ENCODE peak calls at places on chromosomes 2 and 18, in four cellular contexts. C is right cardiac atrium, X is left lung, Z is heart right ventricle. F is an unnamed sample.

GRCh38 chr18:22066083-22066485 is 103.3 kb upstream of the GATA6 start:
- DNase-seq in C (no peak), X (no peak), Z (no peak), F (no peak)

GRCh38 chr2:55401124-55401523 is 18.5 kb downstream of the CCDC88A start:
- DNase-seq in C (no peak), X (no peak), Z (no peak), F (no peak)

GRCh38 chr2:233387667-233388528 is 33.6 kb downstream of the DGKD start:
- DNase-seq in C (peak; percentile 95), X (peak; percentile 85), Z (peak; percentile 95), F (no peak)

GRCh38 chr2:99735753-99736152 is 245.9 kb upstream of the REV1 start:
- DNase-seq in C (no peak), X (no peak), Z (no peak), F (no peak)

GRCh38 chr2:225355788-225356187 is 43.7 kb upstream of the NYAP2 start:
- DNase-seq in C (no peak), X (no peak), Z (no peak), F (no peak)

GRCh38 chr2:181953773-181954537 is 31.7 kb upstream of the PPP1R1C start:
- DNase-seq in C (peak; percentile 50), X (peak; percentile 69), Z (peak; percentile 57), F (peak; percentile 83)

GRCh38 chr2:181682795-181683517 is 2.6 kb upstream of the NEUROD1 start:
- DNase-seq in C (no peak), X (no peak), Z (no peak), F (no peak)

GRCh38 chr2:224134003-224134734 is 95.1 kb upstream of the SERPINE2 start:
- DNase-seq in C (no peak), X (no peak), Z (no peak), F (no peak)

GRCh38 chr2:183037281-183037659 is 987 bp downstream of the NCKAP1 start:
- DNase-seq in C (no peak), X (no peak), Z (no peak), F (no peak)

GRCh38 chr2:174632847-174633620 is 35.4 kb upstream of the WIPF1 start:
- DNase-seq in C (no peak), X (no peak), Z (no peak), F (no peak)

GRCh38 chr2:72757177-72757775 is 68.6 kb downstream of the EXOC6B start:
- DNase-seq in C (no peak), X (no peak), Z (peak; percentile 55), F (peak; percentile 30)

GRCh38 chr2:128606837-128607236 is 288.2 kb upstream of the HS6ST1 start:
- DNase-seq in C (no peak), X (no peak), Z (no peak), F (no peak)

GRCh38 chr2:133241231-133241575 is 327.1 kb downstream of the NCKAP5 start:
- DNase-seq in C (no peak), X (no peak), Z (no peak), F (no peak)

GRCh38 chr2:101340141-101340541 is 31.6 kb upstream of the RNF149 start:
- DNase-seq in C (no peak), X (no peak), Z (no peak), F (no peak)

GRCh38 chr2:27262379-27263286 is at the start of gene SLC30A3:
- DNase-seq in C (peak; percentile 92), X (peak; percentile 89), Z (peak; percentile 68), F (peak; percentile 95)

GRCh38 chr2:240618776-240619175 is 6.5 kb upstream of the GPR35 start:
- DNase-seq in C (no peak), X (peak; percentile 20), Z (no peak), F (no peak)

GRCh38 chr18:46859855-46860254 is 57.5 kb downstream of the PIAS2 start:
- DNase-seq in C (no peak), X (no peak), Z (no peak), F (no peak)

GRCh38 chr2:231666171-231667095 is 41.9 kb upstream of the PTMA start:
- DNase-seq in C (peak; percentile 98), X (peak; percentile 97), Z (peak; percentile 96), F (peak; percentile 88)

GRCh38 chr2:20213651-20214565 is 11.0 kb downstream of the SDC1 start:
- DNase-seq in C (no peak), X (no peak), Z (no peak), F (no peak)

GRCh38 chr18:46174317-46175039 is 70.3 kb downstream of the HAUS1 start:
- DNase-seq in C (peak; percentile 63), X (peak; percentile 85), Z (no peak), F (peak; percentile 56)

GRCh38 chr2:149559341-149560068 is 28.1 kb downstream of the MMADHC start:
- DNase-seq in C (no peak), X (no peak), Z (no peak), F (peak; percentile 11)

GRCh38 chr2:127049927-127050802 is 56.8 kb downstream of the BIN1 start:
- DNase-seq in C (peak; percentile 86), X (peak; percentile 91), Z (no peak), F (peak; percentile 83)

GRCh38 chr18:23114171-23114881 is 21.0 kb upstream of the CABLES1 start:
- DNase-seq in C (no peak), X (no peak), Z (no peak), F (peak; percentile 77)

GRCh38 chr2:11534746-11535484 is 1.1 kb downstream of the GREB1 start:
- DNase-seq in C (no peak), X (no peak), Z (no peak), F (peak; percentile 16)

GRCh38 chr18:75213610-75214009 is 3.0 kb downstream of the TSHZ1 start:
- DNase-seq in C (no peak), X (no peak), Z (no peak), F (no peak)

GRCh38 chr2:200222837-200223236 is 83.7 kb upstream of the SPATS2L start:
- DNase-seq in C (no peak), X (no peak), Z (no peak), F (no peak)

GRCh38 chr18:26405190-26405781 is 143.1 kb downstream of the KCTD1 start:
- DNase-seq in C (peak; percentile 56), X (no peak), Z (peak; percentile 33), F (no peak)

GRCh38 chr18:24265502-24266064 is 126.7 kb downstream of the CABYR start:
- DNase-seq in C (no peak), X (no peak), Z (no peak), F (no peak)

GRCh38 chr2:218894168-218895157 is 13.8 kb downstream of the WNT10A start:
- DNase-seq in C (no peak), X (no peak), Z (no peak), F (no peak)

GRCh38 chr2:72973566-72974435 is 56.5 kb downstream of the EMX1 start:
- DNase-seq in C (no peak), X (peak; percentile 63), Z (peak; percentile 30), F (peak; percentile 46)

GRCh38 chr2:234577191-234577590 is 80.3 kb upstream of the ARL4C start:
- DNase-seq in C (no peak), X (no peak), Z (no peak), F (no peak)

GRCh38 chr2:29223257-29223656 is 108.0 kb downstream of the CLIP4 start:
- DNase-seq in C (no peak), X (no peak), Z (no peak), F (no peak)

GRCh38 chr2:29446852-29447251 is 331.6 kb downstream of the CLIP4 start:
- DNase-seq in C (no peak), X (no peak), Z (no peak), F (no peak)

GRCh38 chr18:32919799-32920198 is 147.0 kb upstream of the KLHL14 start:
- DNase-seq in C (no peak), X (no peak), Z (no peak), F (peak; percentile 65)

GRCh38 chr18:79259218-79259617 is 136.5 kb upstream of the NFATC1 start:
- DNase-seq in C (no peak), X (no peak), Z (no peak), F (no peak)

GRCh38 chr2:45072862-45073237 is 63.6 kb upstream of the SIX2 start:
- DNase-seq in C (no peak), X (no peak), Z (no peak), F (no peak)
- H3K27me3 ChIP-seq in C (no peaks in the 10 kb centered on the region), X (peaks cover 15% of the 10 kb centered on the region), Z (peaks cover 10% of the 10 kb centered on the region), F (peaks cover 9% of the 10 kb centered on the region)

GRCh38 chr2:170850251-170850650 is 33.6 kb downstream of the GAD1 start:
- DNase-seq in C (no peak), X (no peak), Z (no peak), F (no peak)
- H3K4me1 ChIP-seq in C (no peaks in the 10 kb centered on the region), X (no peaks in the 10 kb centered on the region), Z (no peaks in the 10 kb centered on the region), F (no peaks in the 10 kb centered on the region)

GRCh38 chr18:12256946-12257345 is 2.8 kb downstream of the CIDEA start:
- DNase-seq in C (no peak), X (no peak), Z (peak; percentile 50), F (no peak)
- H3K27me3 ChIP-seq in C (no peaks in the 10 kb centered on the region), X (peaks cover 74% of the 10 kb centered on the region), Z (peaks cover 16% of the 10 kb centered on the region), F (peaks cover 9% of the 10 kb centered on the region)

GRCh38 chr2:239277401-239278085 is 123.3 kb downstream of the HDAC4 start:
- DNase-seq in C (peak; percentile 34), X (no peak), Z (no peak), F (no peak)

GRCh38 chr2:239278361-239278760 is 122.5 kb downstream of the HDAC4 start:
- DNase-seq in C (peak; percentile 16), X (no peak), Z (no peak), F (no peak)

GRCh38 chr2:239275871-239276812 is 124.7 kb downstream of the HDAC4 start:
- DNase-seq in C (peak; percentile 91), X (peak; percentile 80), Z (peak; percentile 48), F (no peak)

GRCh38 chr2:239275037-239275685 is 125.7 kb downstream of the HDAC4 start:
- DNase-seq in C (peak; percentile 91), X (peak; percentile 92), Z (peak; percentile 61), F (no peak)

DNA sequence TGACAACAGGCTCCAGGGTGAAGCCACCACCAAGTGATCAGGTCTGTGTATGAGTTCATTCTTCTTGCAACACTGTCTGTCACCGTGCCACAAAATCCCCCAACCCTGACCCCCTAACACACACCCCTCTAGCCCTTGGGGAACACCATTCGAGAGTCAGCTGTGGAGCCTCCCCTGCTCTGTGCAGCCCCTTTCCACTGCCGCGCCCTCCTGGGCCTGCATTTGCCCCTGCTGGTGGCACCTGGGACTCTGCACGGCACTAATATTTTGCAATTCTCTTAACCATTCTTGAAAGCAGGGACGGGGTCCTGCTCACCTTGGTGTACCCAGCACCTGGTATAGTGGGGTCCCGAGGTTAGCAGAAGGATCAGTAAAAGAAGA is 124.0 kb downstream of the HDAC4 start:
- DNase-seq in C (peak; percentile 33), X (no peak), Z (no peak), F (no peak)
- H3K4me1 ChIP-seq in C (peaks cover 13% of the 10 kb centered on the region), X (peaks cover 20% of the 10 kb centered on the region), Z (peaks cover 61% of the 10 kb centered on the region), F (no peaks in the 10 kb centered on the region)

DNA sequence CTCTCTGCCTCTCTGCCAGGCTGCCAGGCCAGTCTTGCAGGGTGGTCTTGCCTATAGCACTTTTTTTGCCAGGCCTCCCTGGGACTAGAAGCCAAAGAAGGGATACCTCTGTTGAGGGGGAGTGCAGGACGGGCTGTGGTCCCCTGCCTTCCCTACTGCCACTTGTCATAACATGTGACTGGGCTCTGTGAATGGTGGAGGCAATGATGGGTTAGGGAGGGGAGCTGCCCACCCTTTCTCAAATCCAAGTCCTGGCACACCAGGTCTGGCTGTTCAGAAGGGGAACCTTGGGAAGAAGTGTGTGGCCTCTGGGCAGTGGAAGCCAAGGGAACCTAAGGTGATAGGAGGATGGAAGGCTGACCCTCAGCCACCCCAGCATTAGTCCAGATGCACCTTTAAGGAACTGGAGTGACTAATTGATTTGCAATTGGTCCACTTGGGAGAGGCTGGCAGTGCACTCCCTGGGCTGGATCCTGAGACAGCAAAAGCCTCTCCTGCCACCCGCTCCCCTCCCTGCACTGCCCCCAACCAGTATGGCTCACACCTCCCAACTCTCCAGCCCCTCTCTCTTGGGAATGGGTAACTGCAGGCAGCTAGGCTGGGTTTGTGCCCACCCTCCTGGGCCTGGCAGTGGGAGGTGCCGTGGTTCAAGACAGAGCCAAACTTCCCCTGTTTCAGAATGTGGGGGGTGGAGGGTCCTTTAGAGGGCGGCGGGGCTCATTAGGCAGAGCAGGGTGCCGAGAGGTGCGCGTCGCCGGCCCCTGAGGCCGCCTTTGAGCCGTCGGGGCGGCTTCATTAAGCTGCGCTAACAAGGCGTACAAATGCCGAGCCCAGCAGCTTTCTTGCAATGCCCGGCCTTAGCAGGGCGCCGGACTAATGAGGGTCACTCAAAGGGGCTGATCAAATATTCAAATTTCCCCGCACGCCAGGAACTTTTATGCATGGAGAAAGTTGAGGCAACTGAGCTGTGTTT is 4.5 kb upstream of the SIX3 start:
- DNase-seq in C (no peak), X (no peak), Z (no peak), F (peak; percentile 44)
- H3K27me3 ChIP-seq in C (no peaks in the 10 kb centered on the region), X (peaks cover 100% of the 10 kb centered on the region), Z (peaks cover 97% of the 10 kb centered on the region), F (no peaks in the 10 kb centered on the region)

F was measured in HAP-1.